ENCODE peak calls at places on chromosomes 4 and X, in eight cellular contexts. K is NAMALWA; C is activated naive CD4-positive, alpha-beta T cell treated with anti-CD3 and anti-CD28 coated beads, Interleukin-2, amount 50 U/mL, for 72 hours; R is GM19239; V is putamen; N is retinal pigment epithelial cell; Z is Panc1; F is lung microvascular endothelial cell. W is an unnamed sample.

GRCh38 chrX:86887341-86887740 is 630.3 kb upstream of the KLHL4 start:
- DNase-seq in N (no peak), K (no peak), C (no peak), F (no peak), V (no peak), Z (no peak), R (no peak), W (no peak)

GRCh38 chrX:128518508-128518907 is 466.3 kb upstream of the ACTRT1 start:
- DNase-seq in N (no peak), C (no peak), R (no peak), F (peak), V (no peak), K (peak), Z (no peak), W (no peak)

GRCh38 chr4:8675383-8675782 is 82.8 kb downstream of the CPZ start:
- DNase-seq in C (no peak), Z (no peak), R (no peak), N (no peak), F (peak), K (no peak), V (no peak), W (no peak)

GRCh38 chrX:13432376-13432775 is 112.5 kb upstream of the ATXN3L start:
- DNase-seq in K (no peak), C (no peak), Z (no peak), F (peak), R (no peak), N (peak), V (no peak), W (no peak)

GRCh38 chr4:176849076-176849475 is 56.4 kb upstream of the VEGFC start:
- DNase-seq in R (no peak), N (no peak), C (no peak), F (no peak), K (no peak), V (no peak), Z (no peak), W (no peak)

GRCh38 chr4:154018659-154019058 is 229.8 kb upstream of the SFRP2 start:
- DNase-seq in N (no peak), C (no peak), V (no peak), R (no peak), Z (no peak), F (no peak), K (peak), W (no peak)

GRCh38 chrX:41529221-41529620 is 82.1 kb downstream of the NYX start:
- DNase-seq in N (no peak), Z (no peak), F (no peak), K (no peak), V (no peak), C (no peak), R (no peak), W (no peak)

GRCh38 chrX:71282514-71283408 is 674 bp upstream of the NONO start:
- DNase-seq in Z (no peak), C (peak), F (peak), N (peak), R (no peak), K (no peak), V (no peak), W (no peak)

GRCh38 chr4:118770741-118771187 is 65.2 kb downstream of the SEC24D start:
- DNase-seq in Z (no peak), R (no peak), C (no peak), F (no peak), V (no peak), K (no peak), N (no peak), W (no peak)

GRCh38 chrX:40035726-40036125 is 62.0 kb downstream of the BCOR start:
- DNase-seq in F (no peak), N (no peak), R (no peak), V (no peak), Z (no peak), K (no peak), C (no peak), W (no peak)

GRCh38 chr4:79863333-79863732 is 209.7 kb downstream of the ANTXR2 start:
- DNase-seq in F (no peak), N (no peak), K (no peak), R (no peak), V (no peak), Z (no peak), C (no peak), W (no peak)